ENCODE peak calls at places on chromosomes 12 and 14, in six cellular contexts. One of them, this sample, is unnamed.
A peak's percentile ranks its signal among the peaks of the same experiment; 100 is the strongest.

GRCh38 chr12:114759635-114760034 is 75.7 kb upstream of the TBX3 start:
- DNase-seq in body of pancreas: no peak
- DNase-seq in HFFc6: no peak
- DNase-seq in osteoblast: no peak
- DNase-seq in CD8-positive, alpha-beta T cell: no peak
- DNase-seq in astrocyte of the spinal cord: no peak
- DNase-seq in this sample: no peak

GRCh38 chr12:2372735-2373134 is 319.9 kb downstream of the CACNA1C start:
- DNase-seq in HFFc6: no peak
- DNase-seq in body of pancreas: no peak
- DNase-seq in osteoblast: no peak
- DNase-seq in CD8-positive, alpha-beta T cell: no peak
- DNase-seq in astrocyte of the spinal cord: no peak
- DNase-seq in this sample: no peak

GRCh38 chr12:69240625-69240984 is 1.2 kb downstream of the CPSF6 start:
- DNase-seq in astrocyte of the spinal cord: no peak
- DNase-seq in HFFc6: no peak
- DNase-seq in osteoblast: peak; percentile 58
- DNase-seq in CD8-positive, alpha-beta T cell: no peak
- DNase-seq in body of pancreas: no peak
- DNase-seq in this sample: no peak

GRCh38 chr14:62162998-62163589 is 400.9 kb downstream of the SNAPC1 start:
- DNase-seq in osteoblast: peak; percentile 57
- DNase-seq in astrocyte of the spinal cord: peak; percentile 53
- DNase-seq in body of pancreas: peak; percentile 16
- DNase-seq in CD8-positive, alpha-beta T cell: no peak
- DNase-seq in HFFc6: peak; percentile 28
- DNase-seq in this sample: peak; percentile 19

GRCh38 chr12:108468149-108468968 is 46.7 kb upstream of the FICD start:
- DNase-seq in body of pancreas: no peak
- DNase-seq in osteoblast: no peak
- DNase-seq in HFFc6: peak; percentile 18
- DNase-seq in CD8-positive, alpha-beta T cell: no peak
- DNase-seq in astrocyte of the spinal cord: peak; percentile 33
- DNase-seq in this sample: peak; percentile 22

GRCh38 chr12:104496336-104496735 is 39.6 kb downstream of the CHST11 start:
- DNase-seq in body of pancreas: no peak
- DNase-seq in astrocyte of the spinal cord: no peak
- DNase-seq in HFFc6: no peak
- DNase-seq in osteoblast: no peak
- DNase-seq in CD8-positive, alpha-beta T cell: no peak
- DNase-seq in this sample: no peak

GRCh38 chr14:53501361-53502320 is 348.5 kb upstream of the DDHD1 start:
- DNase-seq in astrocyte of the spinal cord: peak; percentile 20
- DNase-seq in osteoblast: no peak
- DNase-seq in body of pancreas: no peak
- DNase-seq in HFFc6: peak; percentile 48
- DNase-seq in CD8-positive, alpha-beta T cell: no peak
- DNase-seq in this sample: no peak

GRCh38 chr12:29226621-29227020 is 77.5 kb downstream of the FAR2 start:
- DNase-seq in HFFc6: no peak
- DNase-seq in osteoblast: no peak
- DNase-seq in astrocyte of the spinal cord: no peak
- DNase-seq in body of pancreas: no peak
- DNase-seq in CD8-positive, alpha-beta T cell: no peak
- DNase-seq in this sample: no peak

GRCh38 chr12:19036673-19037357 is 92.7 kb upstream of the PLEKHA5 start:
- DNase-seq in HFFc6: no peak
- DNase-seq in CD8-positive, alpha-beta T cell: no peak
- DNase-seq in osteoblast: peak; percentile 18
- DNase-seq in body of pancreas: no peak
- DNase-seq in astrocyte of the spinal cord: peak; percentile 46
- DNase-seq in this sample: no peak

GRCh38 chr14:23286020-23286903 is at the start of gene HOMEZ:
- DNase-seq in astrocyte of the spinal cord: peak; percentile 98
- DNase-seq in HFFc6: peak; percentile 99
- DNase-seq in CD8-positive, alpha-beta T cell: peak; percentile 94
- DNase-seq in osteoblast: peak; percentile 99
- DNase-seq in body of pancreas: peak; percentile 99
- DNase-seq in this sample: peak; percentile 95

GRCh38 chr12:110934093-110934852 is 13.9 kb upstream of the MYL2 start:
- DNase-seq in osteoblast: peak; percentile 35
- DNase-seq in CD8-positive, alpha-beta T cell: no peak
- DNase-seq in HFFc6: peak; percentile 12
- DNase-seq in body of pancreas: no peak
- DNase-seq in astrocyte of the spinal cord: no peak
- DNase-seq in this sample: peak; percentile 72

GRCh38 chr14:54901380-54902142 is 1.1 kb downstream of the GCH1 start:
- DNase-seq in osteoblast: peak; percentile 76
- DNase-seq in CD8-positive, alpha-beta T cell: no peak
- DNase-seq in HFFc6: no peak
- DNase-seq in astrocyte of the spinal cord: no peak
- DNase-seq in body of pancreas: no peak
- DNase-seq in this sample: peak; percentile 28

GRCh38 chr12:110224379-110225304 is 56.4 kb upstream of the ATP2A2 start:
- DNase-seq in astrocyte of the spinal cord: peak; percentile 88
- DNase-seq in CD8-positive, alpha-beta T cell: no peak
- DNase-seq in HFFc6: peak; percentile 85
- DNase-seq in osteoblast: peak; percentile 5
- DNase-seq in body of pancreas: no peak
- DNase-seq in this sample: peak; percentile 84

GRCh38 chr14:63938198-63939005 is 85.6 kb downstream of the SYNE2 start:
- DNase-seq in osteoblast: no peak
- DNase-seq in astrocyte of the spinal cord: no peak
- DNase-seq in body of pancreas: no peak
- DNase-seq in CD8-positive, alpha-beta T cell: no peak
- DNase-seq in HFFc6: no peak
- DNase-seq in this sample: peak; percentile 55

GRCh38 chr12:26054383-26054782 is 70.5 kb downstream of the BHLHE41 start:
- DNase-seq in HFFc6: no peak
- DNase-seq in astrocyte of the spinal cord: no peak
- DNase-seq in body of pancreas: no peak
- DNase-seq in osteoblast: no peak
- DNase-seq in CD8-positive, alpha-beta T cell: no peak
- DNase-seq in this sample: no peak

GRCh38 chr12:74317741-74318140 is 219.9 kb upstream of the ATXN7L3B start:
- DNase-seq in body of pancreas: no peak
- DNase-seq in CD8-positive, alpha-beta T cell: no peak
- DNase-seq in osteoblast: no peak
- DNase-seq in HFFc6: no peak
- DNase-seq in astrocyte of the spinal cord: no peak
- DNase-seq in this sample: no peak

DNA sequence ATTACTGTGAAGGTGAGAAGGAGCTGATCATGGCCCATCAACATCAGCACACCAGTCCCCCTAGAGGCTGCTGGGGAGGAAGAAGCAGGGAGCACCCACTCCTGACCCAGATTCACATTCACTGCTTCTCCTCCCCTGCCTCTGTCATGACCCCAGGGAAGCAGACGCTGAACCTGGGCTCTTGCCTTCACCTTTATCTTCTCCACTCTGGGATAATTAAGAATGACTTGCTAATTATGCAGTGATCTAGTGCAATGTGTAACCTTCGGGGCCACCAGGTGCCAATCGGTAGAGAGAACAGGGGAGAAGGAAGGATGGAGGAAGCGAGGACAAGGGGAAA is 44.4 kb upstream of the IQSEC3 start:
- DNase-seq in astrocyte of the spinal cord: no peak
- DNase-seq in body of pancreas: no peak
- DNase-seq in HFFc6: no peak
- DNase-seq in osteoblast: peak; percentile 71
- DNase-seq in CD8-positive, alpha-beta T cell: no peak
- DNase-seq in this sample: no peak
- TF ChIP-seq CTCF in astrocyte of the spinal cord: no peak
- TF ChIP-seq CTCF in body of pancreas: no peak
- TF ChIP-seq CTCF in HFFc6: peak; percentile 19
- TF ChIP-seq CTCF in osteoblast: no peak
- TF ChIP-seq CTCF in CD8-positive, alpha-beta T cell: no peak
- TF ChIP-seq CTCF in this sample: peak; percentile 2

GRCh38 chr14:86305058-86305457 is 775.1 kb downstream of the FLRT2 start:
- DNase-seq in osteoblast: peak; percentile 6
- DNase-seq in CD8-positive, alpha-beta T cell: no peak
- DNase-seq in HFFc6: no peak
- DNase-seq in body of pancreas: no peak
- DNase-seq in astrocyte of the spinal cord: no peak
- DNase-seq in this sample: no peak

GRCh38 chr14:86311151-86311550 is 781.2 kb downstream of the FLRT2 start:
- DNase-seq in astrocyte of the spinal cord: no peak
- DNase-seq in osteoblast: peak; percentile 59
- DNase-seq in body of pancreas: no peak
- DNase-seq in HFFc6: no peak
- DNase-seq in CD8-positive, alpha-beta T cell: no peak
- DNase-seq in this sample: no peak

GRCh38 chr14:86310148-86310547 is 780.2 kb downstream of the FLRT2 start:
- DNase-seq in body of pancreas: no peak
- DNase-seq in HFFc6: no peak
- DNase-seq in astrocyte of the spinal cord: no peak
- DNase-seq in osteoblast: no peak
- DNase-seq in CD8-positive, alpha-beta T cell: no peak
- DNase-seq in this sample: no peak
- TF ChIP-seq CTCF in body of pancreas: no peak
- TF ChIP-seq CTCF in HFFc6: no peak
- TF ChIP-seq CTCF in astrocyte of the spinal cord: no peak
- TF ChIP-seq CTCF in osteoblast: no peak
- TF ChIP-seq CTCF in CD8-positive, alpha-beta T cell: no peak
- TF ChIP-seq CTCF in this sample: no peak

GRCh38 chr12:87652026-87652425 is 377.2 kb downstream of the C12orf50 start:
- DNase-seq in body of pancreas: no peak
- DNase-seq in astrocyte of the spinal cord: no peak
- DNase-seq in CD8-positive, alpha-beta T cell: no peak
- DNase-seq in osteoblast: no peak
- DNase-seq in HFFc6: no peak
- DNase-seq in this sample: no peak
- TF ChIP-seq CTCF in body of pancreas: no peak
- TF ChIP-seq CTCF in astrocyte of the spinal cord: no peak
- TF ChIP-seq CTCF in CD8-positive, alpha-beta T cell: no peak
- TF ChIP-seq CTCF in osteoblast: no peak
- TF ChIP-seq CTCF in HFFc6: no peak
- TF ChIP-seq CTCF in this sample: no peak

GRCh38 chr12:93766371-93766770 is 89.2 kb downstream of the CRADD start:
- DNase-seq in CD8-positive, alpha-beta T cell: no peak
- DNase-seq in HFFc6: no peak
- DNase-seq in body of pancreas: no peak
- DNase-seq in osteoblast: no peak
- DNase-seq in astrocyte of the spinal cord: no peak
- DNase-seq in this sample: no peak

GRCh38 chr12:93766802-93767523 is 89.8 kb downstream of the CRADD start:
- DNase-seq in osteoblast: peak; percentile 61
- DNase-seq in body of pancreas: no peak
- DNase-seq in astrocyte of the spinal cord: peak; percentile 78
- DNase-seq in CD8-positive, alpha-beta T cell: no peak
- DNase-seq in HFFc6: peak; percentile 78
- DNase-seq in this sample: no peak

GRCh38 chr12:93762059-93762719 is 85.0 kb downstream of the CRADD start:
- DNase-seq in body of pancreas: no peak
- DNase-seq in astrocyte of the spinal cord: no peak
- DNase-seq in osteoblast: peak; percentile 83
- DNase-seq in HFFc6: no peak
- DNase-seq in CD8-positive, alpha-beta T cell: no peak
- DNase-seq in this sample: no peak

GRCh38 chr12:93762912-93763311 is 85.7 kb downstream of the CRADD start:
- DNase-seq in CD8-positive, alpha-beta T cell: no peak
- DNase-seq in body of pancreas: no peak
- DNase-seq in osteoblast: no peak
- DNase-seq in HFFc6: no peak
- DNase-seq in astrocyte of the spinal cord: no peak
- DNase-seq in this sample: no peak

DNA sequence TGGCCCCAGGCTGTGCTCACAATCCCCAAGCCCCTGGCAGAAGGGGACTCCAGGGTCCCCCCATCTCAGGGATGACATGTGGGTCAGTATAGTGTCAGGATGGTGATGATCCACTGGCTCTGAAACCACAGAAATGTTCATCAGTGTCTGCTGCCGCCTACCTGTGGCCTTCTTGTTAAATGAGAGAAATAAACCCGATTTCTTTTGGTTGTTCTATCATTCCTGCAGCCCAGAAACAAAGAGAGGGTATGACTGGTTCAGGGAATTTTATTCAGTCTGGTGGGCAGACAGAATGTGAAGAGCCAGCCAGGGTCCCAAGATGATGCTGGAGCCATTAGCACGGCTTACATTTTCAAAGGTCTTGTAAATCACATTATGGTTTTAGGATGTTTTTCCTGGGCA is 86.6 kb downstream of the CRADD start:
- DNase-seq in HFFc6: no peak
- DNase-seq in body of pancreas: no peak
- DNase-seq in astrocyte of the spinal cord: no peak
- DNase-seq in CD8-positive, alpha-beta T cell: no peak
- DNase-seq in osteoblast: no peak
- DNase-seq in this sample: no peak
- TF ChIP-seq CTCF in HFFc6: peak; percentile 5
- TF ChIP-seq CTCF in body of pancreas: no peak
- TF ChIP-seq CTCF in astrocyte of the spinal cord: peak; percentile 4
- TF ChIP-seq CTCF in CD8-positive, alpha-beta T cell: no peak
- TF ChIP-seq CTCF in osteoblast: no peak
- TF ChIP-seq CTCF in this sample: peak; percentile 57

DNA sequence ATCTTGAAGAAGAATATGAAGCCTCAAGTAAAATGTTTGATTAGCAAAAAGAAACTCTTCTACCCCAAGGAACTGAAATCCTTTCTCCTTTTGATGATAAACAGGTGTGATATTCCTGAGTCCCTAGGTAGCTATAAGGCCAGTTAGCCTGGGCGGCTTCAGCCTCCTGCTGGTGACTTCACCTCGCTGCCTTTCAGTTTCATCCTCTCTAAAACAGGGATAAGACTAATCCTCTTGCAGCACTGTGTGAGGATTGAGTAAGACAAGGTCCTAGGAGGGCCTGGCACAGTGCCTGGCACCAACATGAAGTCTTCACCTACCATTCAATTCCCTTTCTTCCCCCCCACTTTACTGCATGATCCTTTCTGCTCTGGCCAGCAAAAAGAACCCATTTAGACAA is 42.1 kb downstream of the CIT start:
- DNase-seq in HFFc6: no peak
- DNase-seq in osteoblast: no peak
- DNase-seq in body of pancreas: no peak
- DNase-seq in CD8-positive, alpha-beta T cell: no peak
- DNase-seq in astrocyte of the spinal cord: no peak
- DNase-seq in this sample: no peak
- TF ChIP-seq CTCF in HFFc6: peak; percentile 51
- TF ChIP-seq CTCF in osteoblast: peak; percentile 15
- TF ChIP-seq CTCF in body of pancreas: no peak
- TF ChIP-seq CTCF in CD8-positive, alpha-beta T cell: no peak
- TF ChIP-seq CTCF in astrocyte of the spinal cord: peak; percentile 35
- TF ChIP-seq CTCF in this sample: peak; percentile 27

GRCh38 chr12:113007166-113007565 is 28.8 kb downstream of the OAS2 start:
- DNase-seq in CD8-positive, alpha-beta T cell: no peak
- DNase-seq in HFFc6: peak; percentile 73
- DNase-seq in body of pancreas: no peak
- DNase-seq in osteoblast: peak; percentile 71
- DNase-seq in astrocyte of the spinal cord: peak; percentile 91
- DNase-seq in this sample: peak; percentile 39
- TF ChIP-seq CTCF in CD8-positive, alpha-beta T cell: no peak
- TF ChIP-seq CTCF in HFFc6: no peak
- TF ChIP-seq CTCF in body of pancreas: no peak
- TF ChIP-seq CTCF in osteoblast: no peak
- TF ChIP-seq CTCF in astrocyte of the spinal cord: no peak
- TF ChIP-seq CTCF in this sample: no peak

GRCh38 chr12:132281021-132281420 is 48.4 kb downstream of the GALNT9 start:
- DNase-seq in astrocyte of the spinal cord: no peak
- DNase-seq in CD8-positive, alpha-beta T cell: no peak
- DNase-seq in HFFc6: no peak
- DNase-seq in osteoblast: no peak
- DNase-seq in body of pancreas: no peak
- DNase-seq in this sample: no peak
- TF ChIP-seq CTCF in astrocyte of the spinal cord: no peak
- TF ChIP-seq CTCF in CD8-positive, alpha-beta T cell: no peak
- TF ChIP-seq CTCF in HFFc6: no peak
- TF ChIP-seq CTCF in osteoblast: no peak
- TF ChIP-seq CTCF in body of pancreas: no peak
- TF ChIP-seq CTCF in this sample: no peak

This sample was measured in foreskin keratinocyte.